ENCODE peak calls at places on chromosomes 3 and 15, in seven cellular contexts. U, A, T, K, R, C and L are unnamed samples.

GRCh38 chr3:182092662-182093262 is 381.0 kb downstream of the SOX2 start:
- DNase-seq in K (no peak), C (no peak), U (no peak), R (peak), T (no peak), A (no peak), L (no peak)

GRCh38 chr15:44710236-44711088 is 661 bp downstream of the PATL2 start:
- DNase-seq in T (no peak), K (peak), U (peak), A (no peak), R (no peak), C (no peak), L (peak)

GRCh38 chr15:88334436-88334835 is 77.9 kb upstream of the NTRK3 start:
- DNase-seq in T (no peak), C (no peak), K (no peak), R (no peak), U (no peak), A (no peak), L (peak)

GRCh38 chr3:188491276-188491687 is 337.3 kb downstream of the LPP start:
- DNase-seq in C (no peak), R (no peak), K (peak), T (no peak), U (no peak), A (no peak), L (peak)

GRCh38 chr3:100971776-100972175 is 21.4 kb downstream of the ABI3BP start:
- DNase-seq in A (no peak), C (no peak), R (no peak), T (no peak), K (no peak), U (no peak), L (no peak)

GRCh38 chr15:33623010-33623409 is 312.2 kb downstream of the RYR3 start:
- DNase-seq in K (no peak), T (no peak), R (no peak), A (no peak), C (no peak), U (no peak), L (no peak)

GRCh38 chr3:148246286-148246685 is 451.4 kb upstream of the AGTR1 start:
- DNase-seq in C (no peak), R (no peak), K (no peak), U (no peak), A (no peak), T (no peak), L (no peak)

GRCh38 chr15:67177750-67178149 is 76.7 kb downstream of the AAGAB start:
- DNase-seq in T (no peak), U (no peak), A (no peak), C (no peak), R (no peak), K (peak), L (peak)

GRCh38 chr15:91348812-91349500 is 248.9 kb downstream of the SV2B start:
- DNase-seq in U (no peak), T (no peak), C (no peak), A (no peak), K (peak), R (no peak), L (peak)

GRCh38 chr3:191334359-191334893 is 4.1 kb upstream of the UTS2B start:
- DNase-seq in C (no peak), A (no peak), T (no peak), U (no peak), R (no peak), K (no peak), L (no peak)

GRCh38 chr3:76212679-76213078 is 427.3 kb upstream of the ZNF717 start:
- DNase-seq in R (no peak), C (no peak), U (no peak), K (no peak), T (no peak), A (no peak), L (no peak)

GRCh38 chr3:34377961-34378360 is 579.5 kb downstream of the PDCD6IP start:
- DNase-seq in K (no peak), R (no peak), U (no peak), T (no peak), C (no peak), A (no peak), L (no peak)

GRCh38 chr3:125246237-125246636 is 33.7 kb upstream of the SLC12A8 start:
- DNase-seq in C (no peak), A (no peak), T (no peak), R (no peak), K (no peak), U (no peak), L (no peak)

GRCh38 chr3:27125821-27126501 is 243.2 kb downstream of the NEK10 start:
- DNase-seq in R (no peak), K (no peak), C (no peak), U (no peak), T (no peak), A (no peak), L (no peak)

GRCh38 chr3:148697311-148698189 is at the start of gene AGTR1:
- DNase-seq in U (no peak), C (peak), T (peak), K (peak), R (peak), A (peak), L (peak)

GRCh38 chr3:170355738-170356595 is 1.5 kb upstream of the SKIL start:
- DNase-seq in T (peak), U (no peak), A (no peak), C (peak), R (no peak), K (peak), L (peak)

GRCh38 chr3:127255516-127255915 is 32.3 kb downstream of the PRR20G start:
- DNase-seq in C (no peak), U (no peak), T (no peak), A (no peak), K (no peak), R (no peak), L (no peak)

GRCh38 chr3:186444974-186445373 is 82.9 kb upstream of the DGKG start:
- DNase-seq in C (no peak), U (no peak), K (no peak), T (no peak), A (no peak), R (no peak), L (no peak)

DNA sequence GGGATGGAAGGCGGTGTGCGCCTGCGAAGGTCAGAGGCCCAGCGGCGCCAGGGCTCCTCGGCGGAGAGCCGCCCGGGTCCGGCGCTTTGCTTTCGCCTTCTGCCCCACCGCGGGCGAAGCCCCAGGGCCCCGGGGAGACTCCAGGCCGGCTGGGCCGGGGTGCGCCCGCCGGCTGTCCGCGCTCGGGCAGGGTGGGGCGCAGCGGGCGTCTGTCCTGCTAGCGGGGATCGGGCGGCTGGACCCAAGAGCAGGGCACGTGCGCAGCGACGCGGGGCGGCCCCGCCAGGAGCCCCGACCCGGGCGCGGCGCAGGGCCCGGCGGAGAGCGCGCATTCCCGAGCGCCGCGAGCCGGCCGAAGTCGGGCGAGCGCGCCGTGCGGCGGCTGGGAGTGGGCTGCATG is 585 bp upstream of the ALDH1A3 start:
- DNase-seq in K (no peak), U (no peak), R (peak), C (no peak), T (peak), A (no peak), L (no peak)
- H3K4me3 ChIP-seq in K (peak), U (no peak), R (peak), C (peak), T (peak), A (peak), L (peak)

DNA sequence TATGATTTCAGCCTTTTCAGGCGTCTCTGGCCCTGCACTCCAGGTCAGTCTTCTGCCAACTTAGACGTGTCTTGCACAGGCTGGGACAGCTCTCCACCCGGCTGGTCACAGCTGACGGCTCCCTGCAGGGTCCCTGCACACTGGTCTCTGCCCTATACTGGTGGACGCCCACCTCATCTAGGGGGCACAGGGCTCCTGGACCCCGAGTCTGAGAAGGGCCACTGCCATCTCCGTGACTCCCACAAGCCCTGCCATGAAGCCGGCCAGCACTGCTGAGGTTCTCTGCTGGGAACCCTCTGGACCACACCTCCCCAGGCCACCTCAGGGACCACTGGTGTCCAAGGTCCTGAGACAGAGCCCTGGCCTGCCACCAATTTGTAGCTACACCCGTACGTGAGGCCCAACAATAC is 40.5 kb downstream of the CYFIP1 start:
- DNase-seq in R (no peak), A (no peak), U (no peak), K (no peak), C (no peak), T (no peak), L (no peak)
- H3K4me3 ChIP-seq in R (no peak), A (no peak), U (no peak), K (no peak), C (no peak), T (no peak), L (no peak)

GRCh38 chr15:47363653-47364052 is 353.7 kb upstream of the SEMA6D start:
- DNase-seq in T (no peak), A (no peak), C (no peak), R (no peak), K (no peak), U (no peak), L (no peak)

GRCh38 chr15:47364671-47365141 is 352.6 kb upstream of the SEMA6D start:
- DNase-seq in C (no peak), T (no peak), A (no peak), R (no peak), U (no peak), K (no peak), L (peak)

GRCh38 chr15:47366884-47367283 is 350.4 kb upstream of the SEMA6D start:
- DNase-seq in K (no peak), A (no peak), C (no peak), R (no peak), U (no peak), T (no peak), L (no peak)

GRCh38 chr15:47371939-47372338 is 345.4 kb upstream of the SEMA6D start:
- DNase-seq in U (no peak), K (no peak), C (no peak), T (no peak), A (no peak), R (no peak), L (no peak)

DNA sequence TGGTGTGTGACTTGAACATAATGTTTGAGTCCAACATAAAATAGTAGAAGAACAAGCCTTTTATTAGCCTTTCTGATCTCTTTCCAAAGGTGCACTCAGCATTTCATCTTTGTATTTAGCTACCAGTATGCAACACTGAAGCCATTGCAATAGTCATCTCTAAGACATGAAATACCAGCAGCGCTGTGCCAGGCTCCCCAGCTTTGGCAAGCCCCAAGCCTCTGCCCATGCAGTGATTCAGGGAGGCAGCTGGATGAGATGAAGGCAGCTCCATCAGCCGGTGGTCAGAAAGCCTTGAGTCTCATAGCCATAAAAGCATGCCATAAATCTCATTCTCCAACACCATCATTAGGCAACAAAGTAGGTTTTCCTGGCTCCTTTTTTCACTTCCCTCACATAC is 349.3 kb upstream of the SEMA6D start:
- DNase-seq in R (no peak), K (no peak), U (no peak), T (no peak), C (no peak), A (no peak), L (no peak)
- H3K4me3 ChIP-seq in R (no peak), K (no peak), U (no peak), T (no peak), C (no peak), A (no peak), L (no peak)

GRCh38 chr3:35758358-35758757 is 119.0 kb downstream of the ARPP21 start:
- DNase-seq in K (no peak), C (no peak), R (no peak), T (peak), U (no peak), A (no peak), L (no peak)

GRCh38 chr3:35761311-35761710 is 122.0 kb downstream of the ARPP21 start:
- DNase-seq in R (no peak), T (no peak), A (no peak), U (no peak), C (no peak), K (no peak), L (no peak)

DNA sequence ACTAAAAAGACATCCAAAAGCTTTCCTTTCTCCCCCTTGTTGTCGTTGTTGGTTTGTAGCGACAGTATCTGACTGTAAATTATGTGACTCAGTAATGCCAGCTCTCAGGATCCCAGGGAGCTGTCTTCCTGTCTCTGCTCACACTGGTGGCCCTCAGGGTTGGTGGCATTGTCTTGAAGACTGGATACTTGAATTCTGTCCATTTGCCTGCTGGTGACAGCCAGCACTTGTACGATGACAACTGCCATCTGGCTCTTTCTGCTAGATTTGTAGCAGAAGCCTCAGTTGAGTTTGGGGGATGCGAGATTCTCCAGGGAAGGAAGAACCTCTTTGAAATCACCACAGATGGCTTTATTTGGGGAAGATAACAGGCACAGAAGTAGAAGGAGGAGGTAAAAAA is 120.8 kb downstream of the ARPP21 start:
- DNase-seq in R (no peak), K (no peak), C (no peak), T (peak), U (no peak), A (no peak), L (no peak)
- H3K4me3 ChIP-seq in R (no peak), K (no peak), C (no peak), T (no peak), U (no peak), A (no peak), L (no peak)

GRCh38 chr3:96813134-96813819 is 1.1 kb upstream of the EPHA6 start:
- DNase-seq in A (peak), T (peak), K (peak), R (peak), U (no peak), C (peak), L (peak)
- H3K4me3 ChIP-seq in A (peak), T (peak), K (peak), R (peak), U (peak), C (peak), L (peak)